ENCODE peak calls at places on chromosomes 4 and X, in seven cellular contexts. P, J, Q, L, T, V and K are unnamed samples.

GRCh38 chr4:20624783-20625364 is 75.4 kb upstream of the PACRGL start:
- DNase-seq in V (no peak), T (no peak), J (no peak), P (no peak), L (no peak), Q (no peak), K (no peak)

GRCh38 chrX:133985164-133986007 is at the start of gene GPC3:
- DNase-seq in Q (no peak), T (no peak), L (peak), V (no peak), P (peak), J (peak), K (peak)

GRCh38 chrX:131734621-131735020 is 190.7 kb downstream of the OR13H1 start:
- DNase-seq in J (no peak), P (no peak), T (no peak), Q (no peak), V (no peak), L (peak), K (no peak)

GRCh38 chr4:76637704-76638361 is 202.8 kb downstream of the SHROOM3 start:
- DNase-seq in L (peak), J (no peak), T (no peak), Q (peak), P (no peak), V (no peak), K (no peak)

GRCh38 chrX:16745102-16745501 is 25.7 kb downstream of the SYAP1 start:
- DNase-seq in J (no peak), T (no peak), P (no peak), Q (no peak), V (no peak), L (no peak), K (no peak)

GRCh38 chr4:16158504-16158852 is 67.8 kb downstream of the TAPT1 start:
- DNase-seq in V (no peak), Q (no peak), L (no peak), T (no peak), P (no peak), J (no peak), K (no peak)

GRCh38 chr4:6383019-6383404 is 89.4 kb downstream of the PPP2R2C start:
- DNase-seq in L (peak), J (no peak), T (no peak), V (no peak), P (no peak), Q (no peak), K (no peak)

GRCh38 chr4:5799406-5799805 is 88.4 kb downstream of the EVC start:
- DNase-seq in J (no peak), L (no peak), V (no peak), T (no peak), Q (no peak), P (no peak), K (no peak)

GRCh38 chr4:5888222-5888701 is 4.6 kb downstream of the CRMP1 start:
- DNase-seq in Q (no peak), P (no peak), L (peak), V (no peak), T (no peak), J (peak), K (no peak)

GRCh38 chr4:54568184-54568583 is 89.6 kb upstream of the KIT start:
- DNase-seq in P (no peak), L (no peak), V (no peak), Q (peak), T (no peak), J (no peak), K (no peak)

GRCh38 chr4:185846550-185847210 is 34.7 kb upstream of the SORBS2 start:
- DNase-seq in Q (no peak), L (peak), P (no peak), V (no peak), T (no peak), J (no peak), K (no peak)

GRCh38 chr4:105154576-105154975 is 7.9 kb downstream of the TET2 start:
- DNase-seq in T (no peak), Q (no peak), V (no peak), J (no peak), P (no peak), L (no peak), K (no peak)

GRCh38 chrX:44667771-44668170 is 125.1 kb upstream of the FUNDC1 start:
- DNase-seq in L (no peak), T (no peak), J (no peak), V (no peak), Q (no peak), P (no peak), K (no peak)

GRCh38 chr4:40579983-40580382 is 49.7 kb downstream of the RBM47 start:
- DNase-seq in T (no peak), P (no peak), Q (peak), L (peak), V (no peak), J (no peak), K (no peak)

GRCh38 chr4:98430708-98431403 is 169.7 kb downstream of the RAP1GDS1 start:
- DNase-seq in L (peak), J (no peak), T (no peak), V (no peak), P (no peak), Q (peak), K (no peak)

GRCh38 chr4:145937990-145938611 is 522 bp downstream of the ZNF827 start:
- DNase-seq in Q (no peak), J (peak), P (no peak), L (peak), T (peak), V (no peak), K (peak)

GRCh38 chrX:103607385-103608304 is at the start of gene TCEAL3:
- DNase-seq in J (peak), V (no peak), Q (peak), P (peak), T (no peak), L (peak), K (peak)

GRCh38 chrX:72114306-72114705 is 17.4 kb downstream of the RTL5 start:
- DNase-seq in J (no peak), V (no peak), Q (no peak), L (peak), T (no peak), P (no peak), K (no peak)

GRCh38 chr4:65437102-65437501 is 233.2 kb downstream of the EPHA5 start:
- DNase-seq in J (no peak), Q (no peak), P (no peak), L (no peak), T (no peak), V (no peak), K (no peak)

GRCh38 chrX:17374619-17375360 is at the start of gene NHS:
- DNase-seq in Q (peak), L (peak), P (peak), T (no peak), V (no peak), J (no peak), K (peak)

GRCh38 chr4:4477391-4477790 is 64.5 kb downstream of the STX18 start:
- DNase-seq in P (no peak), J (no peak), T (no peak), Q (no peak), L (peak), V (no peak), K (no peak)

GRCh38 chr4:79913581-79913980 is 159.4 kb downstream of the ANTXR2 start:
- DNase-seq in T (no peak), P (no peak), J (no peak), V (no peak), L (no peak), Q (peak), K (peak)

GRCh38 chr4:2247128-2248043 is 5.5 kb upstream of the HAUS3 start:
- DNase-seq in J (peak), Q (no peak), T (no peak), L (peak), V (no peak), P (no peak), K (no peak)

GRCh38 chrX:1507511-1508463 is 29.2 kb downstream of the P2RY8 start:
- DNase-seq in Q (no peak), L (peak), P (no peak), V (no peak), T (no peak), J (peak), K (peak)

GRCh38 chrX:129193357-129193756 is 329.9 kb downstream of the SMARCA1 start:
- DNase-seq in Q (no peak), J (no peak), V (no peak), P (peak), T (no peak), L (no peak), K (no peak)

GRCh38 chrX:96682516-96682915 is 2.1 kb upstream of the DIAPH2 start:
- DNase-seq in L (no peak), J (no peak), Q (no peak), V (no peak), P (no peak), T (no peak), K (no peak)

GRCh38 chrX:103794117-103794516 is 17.5 kb downstream of the PLP1 start:
- DNase-seq in J (no peak), T (no peak), V (no peak), P (no peak), L (no peak), Q (no peak), K (no peak)

GRCh38 chr4:78660559-78660958 is 109.0 kb downstream of the ANXA3 start:
- DNase-seq in J (no peak), V (no peak), T (no peak), P (no peak), Q (no peak), L (no peak), K (no peak)

GRCh38 chr4:154982187-154983047 is 201.3 kb downstream of the RBM46 start:
- DNase-seq in L (peak), J (peak), V (no peak), P (peak), Q (peak), T (peak), K (peak)

GRCh38 chr4:174749091-174749490 is 80.0 kb downstream of the GLRA3 start:
- DNase-seq in T (no peak), Q (no peak), L (no peak), V (no peak), P (no peak), J (no peak), K (no peak)

GRCh38 chr4:100936676-100937390 is 410.5 kb downstream of the PPP3CA start:
- DNase-seq in J (no peak), Q (no peak), T (no peak), V (no peak), P (no peak), L (no peak), K (no peak)

GRCh38 chrX:1072637-1073377 is 139.6 kb downstream of the CRLF2 start:
- DNase-seq in Q (no peak), L (no peak), T (peak), J (no peak), V (no peak), P (no peak), K (peak)

GRCh38 chrX:131827935-131828334 is 195.2 kb upstream of the STK26 start:
- DNase-seq in Q (no peak), V (no peak), J (peak), T (peak), P (peak), L (no peak), K (peak)

GRCh38 chrX:38571058-38571457 is 9.7 kb downstream of the TSPAN7 start:
- DNase-seq in V (no peak), J (no peak), P (no peak), T (no peak), L (no peak), Q (no peak), K (no peak)

DNA sequence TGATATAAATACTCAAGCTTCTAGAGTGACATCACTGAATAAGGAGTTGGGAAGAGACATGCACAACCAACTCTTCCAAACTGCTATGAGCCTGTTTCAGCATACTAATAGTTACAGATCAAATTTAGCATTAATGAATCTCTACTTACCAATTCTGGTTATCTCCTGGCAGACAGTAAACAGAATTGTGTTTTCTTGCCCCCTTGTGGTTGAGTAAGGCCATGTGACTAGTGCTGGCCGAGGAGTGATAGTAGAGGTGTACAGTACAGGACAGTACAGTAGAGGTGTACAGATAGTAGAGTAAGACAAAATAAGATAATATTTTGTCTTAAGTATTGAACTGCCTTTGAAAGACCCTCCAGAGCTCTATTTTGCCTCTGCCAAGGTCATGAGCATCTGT is 681.4 kb downstream of the GABRG1 start:
- DNase-seq in Q (no peak), P (no peak), J (no peak), L (no peak), V (no peak), T (no peak), K (no peak)
- TF ChIP-seq CTCF in Q (no peak), P (peak), J (no peak), L (no peak), V (no peak), T (peak), K (no peak)

GRCh38 chr4:143441678-143442077 is 71.8 kb upstream of the SMARCA5 start:
- DNase-seq in V (no peak), P (no peak), T (no peak), L (no peak), J (no peak), Q (no peak), K (no peak)
- TF ChIP-seq CTCF in V (no peak), P (no peak), T (peak), L (no peak), J (no peak), Q (no peak), K (no peak)

GRCh38 chr4:119207051-119207450 is 5.5 kb upstream of the USP53 start:
- DNase-seq in Q (peak), P (no peak), J (no peak), V (no peak), L (no peak), T (no peak), K (no peak)
- TF ChIP-seq CTCF in Q (no peak), P (no peak), J (no peak), V (no peak), L (no peak), T (no peak), K (no peak)

DNA sequence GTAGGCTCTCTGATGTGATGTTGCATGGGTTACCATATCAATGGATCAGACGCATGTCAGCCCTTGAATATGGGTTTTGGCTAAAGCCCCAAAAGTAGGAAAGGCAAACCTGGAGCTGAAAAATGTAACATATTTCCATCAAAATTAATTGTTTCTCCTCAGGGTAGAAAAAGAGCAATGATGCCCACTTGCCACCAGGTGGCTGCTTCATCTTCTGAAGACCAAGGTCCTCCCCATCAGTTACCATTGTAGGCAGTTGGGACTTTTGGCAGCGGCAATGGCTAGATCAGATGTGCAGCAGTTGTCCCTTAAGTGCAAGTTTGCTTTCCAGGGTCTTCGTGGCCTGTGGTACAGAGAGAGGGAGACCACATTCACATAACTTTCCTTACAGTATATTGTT is 118.2 kb downstream of the NAF1 start:
- DNase-seq in J (peak), T (peak), V (no peak), L (peak), Q (no peak), P (peak), K (peak)
- TF ChIP-seq CTCF in J (peak), T (peak), V (no peak), L (peak), Q (peak), P (no peak), K (no peak)

GRCh38 chr4:161647757-161648156 is 516.0 kb downstream of the FSTL5 start:
- DNase-seq in Q (no peak), J (no peak), V (no peak), T (no peak), P (no peak), L (no peak), K (no peak)

GRCh38 chr4:161642708-161643107 is 521.1 kb downstream of the FSTL5 start:
- DNase-seq in T (no peak), L (no peak), P (no peak), Q (no peak), V (no peak), J (no peak), K (no peak)
- TF ChIP-seq CTCF in T (peak), L (no peak), P (no peak), Q (no peak), V (no peak), J (no peak), K (no peak)